ENCODE peak calls at places on chromosome 13, in ten cellular contexts. V is GM12865; J is NB4; D is psoas muscle; K is HAP-1; L is tibial artery; W is coronary artery; R is cardiac fibroblast; Z is ascending aorta; E is CD4-positive, alpha-beta memory T cell. G is an unnamed sample.
A peak's percentile ranks its signal among the peaks of the same experiment; 100 is the strongest.

GRCh38 chr13:108974686-108975085 is 345.3 kb downstream of the MYO16 start:
- DNase-seq in J (no peak), D (no peak), V (no peak), K (no peak), E (no peak), L (no peak), W (no peak), Z (no peak), R (no peak), G (no peak)

GRCh38 chr13:54287062-54287764 is 1258.6 kb downstream of the OLFM4 start:
- DNase-seq in L (no peak), R (no peak), W (no peak), Z (no peak), K (no peak), V (no peak), J (no peak), D (no peak), E (no peak), G (no peak)

GRCh38 chr13:106176103-106176502 is 359.4 kb downstream of the EFNB2 start:
- DNase-seq in W (no peak), E (no peak), R (peak; percentile 12), L (no peak), K (no peak), J (no peak), V (no peak), D (no peak), Z (no peak), G (peak; percentile 61)

GRCh38 chr13:77033717-77034302 is 6.9 kb upstream of the FBXL3 start:
- DNase-seq in V (no peak), D (no peak), J (no peak), L (no peak), Z (no peak), E (no peak), R (no peak), K (no peak), W (no peak), G (no peak)

GRCh38 chr13:26722321-26722720 is 38.3 kb downstream of the GPR12 start:
- DNase-seq in Z (no peak), W (no peak), L (no peak), D (no peak), K (no peak), R (no peak), V (no peak), E (no peak), J (peak; percentile 29), G (no peak)

GRCh38 chr13:91328726-91329125 is 18.8 kb upstream of the MIR17HG start:
- DNase-seq in J (no peak), D (no peak), E (no peak), W (no peak), Z (no peak), K (no peak), L (no peak), V (no peak), R (no peak), G (no peak)

GRCh38 chr13:94413545-94413944 is 65.9 kb downstream of the DCT start:
- DNase-seq in E (no peak), K (no peak), J (no peak), R (no peak), D (no peak), V (no peak), W (no peak), Z (no peak), L (no peak), G (no peak)

GRCh38 chr13:99911965-99912566 is 59.5 kb downstream of the ZIC5 start:
- DNase-seq in L (no peak), K (no peak), R (no peak), Z (no peak), W (no peak), V (peak; percentile 17), E (no peak), J (no peak), D (no peak), G (no peak)

GRCh38 chr13:33355470-33355869 is 69.9 kb upstream of the STARD13 start:
- DNase-seq in R (peak; percentile 82), K (no peak), E (no peak), J (peak; percentile 75), W (no peak), Z (no peak), D (no peak), L (peak; percentile 37), V (no peak), G (peak; percentile 86)

GRCh38 chr13:61728468-61728867 is 312.8 kb upstream of the PCDH20 start:
- DNase-seq in J (no peak), V (no peak), Z (no peak), D (no peak), R (peak; percentile 78), E (no peak), K (no peak), L (no peak), W (no peak), G (peak; percentile 70)

GRCh38 chr13:25375727-25376358 is 4.1 kb downstream of the ATP8A2 start:
- DNase-seq in L (no peak), Z (no peak), K (peak; percentile 66), J (peak; percentile 61), R (peak; percentile 63), E (peak; percentile 37), W (no peak), V (peak; percentile 54), D (no peak), G (no peak)

GRCh38 chr13:90717451-90717936 is 630.0 kb upstream of the MIR17HG start:
- DNase-seq in J (no peak), R (peak; percentile 94), E (no peak), L (no peak), K (no peak), V (no peak), W (no peak), D (no peak), Z (no peak), G (peak; percentile 53)

GRCh38 chr13:100611678-100612492 is 23.3 kb upstream of the GGACT start:
- DNase-seq in V (no peak), R (no peak), Z (no peak), W (no peak), D (no peak), J (no peak), K (no peak), E (no peak), L (no peak), G (no peak)

DNA sequence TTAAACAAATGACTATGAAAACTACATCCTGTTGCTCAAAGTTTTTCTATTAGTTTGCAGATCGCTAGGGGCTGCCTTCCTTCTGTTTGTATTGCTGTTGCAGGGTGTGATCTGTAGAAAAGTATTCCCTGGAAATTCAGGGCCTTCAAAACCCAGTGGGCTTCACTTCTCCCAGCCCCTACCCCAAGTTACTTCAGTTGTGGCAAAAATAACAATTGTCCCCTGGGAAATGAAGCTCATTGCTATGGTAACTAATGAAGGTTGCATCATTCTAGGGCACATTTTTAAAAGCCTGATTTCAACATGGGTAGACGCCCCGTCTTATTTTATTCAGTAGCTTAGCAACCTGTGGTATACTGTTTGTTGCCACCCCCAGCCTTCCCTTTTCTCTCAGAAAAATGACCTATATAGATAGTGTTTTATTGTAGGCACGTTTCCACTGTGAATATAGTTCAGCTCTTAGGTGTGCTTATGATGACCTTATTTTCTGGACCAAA is 60.9 kb downstream of the WDFY2 start:
- DNase-seq in Z (peak; percentile 66), E (peak; percentile 81), D (no peak), J (peak; percentile 93), L (no peak), W (no peak), V (peak; percentile 34), R (peak; percentile 93), K (no peak), G (peak; percentile 58)
- H3K4me3 ChIP-seq in Z (no peak overlapping the region), E (no peak overlapping the region), D (no peak overlapping the region), J (peak overlapping the region; percentile 39), L (no peak overlapping the region), W (peak overlapping the region; percentile 1), V (no peak overlapping the region), R (no peak overlapping the region), K (no peak overlapping the region), G (no peak overlapping the region)

DNA sequence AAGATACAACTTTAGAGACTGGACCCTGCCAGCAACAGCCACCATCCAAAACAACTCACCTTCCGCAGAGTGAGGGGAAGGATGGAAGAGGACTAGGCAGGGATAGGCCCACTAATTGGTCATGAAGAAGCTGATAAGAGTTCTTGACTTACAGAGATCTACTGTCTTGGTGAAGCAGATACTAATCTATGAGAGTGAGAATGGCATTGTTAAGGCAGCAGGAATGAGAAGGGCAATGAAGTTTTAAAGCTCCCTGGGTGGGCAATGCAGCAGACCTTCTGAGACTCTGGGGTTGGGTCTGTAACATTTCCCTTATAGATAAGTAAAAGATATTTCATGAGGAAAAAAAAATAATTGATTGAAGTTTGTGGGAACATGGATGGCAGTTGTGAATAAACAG is 63.7 kb downstream of the KLF12 start:
- DNase-seq in E (no peak), J (no peak), D (no peak), Z (no peak), K (no peak), L (no peak), V (no peak), W (no peak), R (no peak), G (no peak)
- H3K4me3 ChIP-seq in E (peak overlapping the region; percentile 43), J (no peak overlapping the region), D (no peak overlapping the region), Z (no peak overlapping the region), K (no peak overlapping the region), L (no peak overlapping the region), V (no peak overlapping the region), W (no peak overlapping the region), R (no peak overlapping the region), G (no peak overlapping the region)

GRCh38 chr13:73657821-73658540 is 476.2 kb downstream of the KLF12 start:
- DNase-seq in L (peak; percentile 72), K (no peak), Z (peak; percentile 77), D (peak; percentile 72), E (no peak), R (peak; percentile 93), J (no peak), V (no peak), W (no peak), G (no peak)
- H3K4me3 ChIP-seq in L (no peak overlapping the region), K (no peak overlapping the region), Z (no peak overlapping the region), D (no peak overlapping the region), E (no peak overlapping the region), R (no peak overlapping the region), J (no peak overlapping the region), V (no peak overlapping the region), W (peak overlapping the region; percentile 4), G (no peak overlapping the region)

GRCh38 chr13:44487989-44488388 is 88.1 kb downstream of the TSC22D1 start:
- DNase-seq in J (no peak), R (no peak), W (no peak), D (no peak), E (no peak), Z (no peak), K (no peak), V (peak; percentile 18), L (no peak), G (no peak)

GRCh38 chr13:44489751-44490150 is 86.4 kb downstream of the TSC22D1 start:
- DNase-seq in W (no peak), E (no peak), V (no peak), L (no peak), D (no peak), R (no peak), Z (no peak), J (no peak), K (no peak), G (no peak)

DNA sequence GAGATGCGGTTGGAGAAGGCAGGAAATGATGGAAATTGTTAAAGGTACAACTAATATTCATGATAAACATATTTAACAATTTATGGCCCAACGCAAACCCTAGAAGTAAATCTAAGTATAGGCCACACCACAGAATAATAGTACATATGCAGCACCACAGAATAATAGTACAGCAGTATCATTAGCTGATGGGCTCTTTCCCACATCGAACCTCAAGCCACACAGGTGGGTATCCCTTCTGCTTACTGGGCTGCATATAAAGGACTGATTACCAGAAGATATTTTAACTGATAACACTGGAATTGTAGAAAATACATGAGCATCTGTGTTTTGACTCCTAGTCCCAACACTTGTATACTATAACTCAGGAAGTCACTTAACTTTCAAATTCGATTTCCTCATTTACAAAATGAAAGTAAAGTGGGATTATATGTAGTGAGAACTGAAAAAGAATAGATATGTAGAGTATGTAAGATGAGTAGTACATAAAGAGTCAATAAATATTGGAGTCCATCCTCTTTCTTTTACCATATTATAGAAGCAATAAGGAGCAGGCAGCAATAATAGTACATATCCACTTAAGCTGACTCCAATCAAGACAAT is 91.5 kb downstream of the TSC22D1 start:
- DNase-seq in Z (no peak), D (no peak), W (no peak), E (no peak), L (no peak), J (no peak), V (peak; percentile 24), R (no peak), K (no peak), G (no peak)
- H3K4me3 ChIP-seq in Z (peak overlapping the region; percentile 27), D (peak overlapping the region; percentile 11), W (peak overlapping the region; percentile 22), E (no peak overlapping the region), L (no peak overlapping the region), J (no peak overlapping the region), V (peak overlapping the region; percentile 18), R (no peak overlapping the region), K (no peak overlapping the region), G (no peak overlapping the region)

G was measured in skeletal muscle cell.